ENCODE peak calls at places on chromosomes 1 and 21, in seven cellular contexts. U is mesothelial cell of epicardium, Y is cardiac muscle cell, V is AG04450, R is fibroblast of pulmonary artery, P is cardiac fibroblast, I is endothelial cell. M is an unnamed sample.

GRCh38 chr1:24289937-24290595 is 29.1 kb upstream of the GRHL3 start:
- DNase-seq in R (peak), P (peak), U (no peak), V (peak), I (no peak), Y (peak), M (no peak)

GRCh38 chr1:156540955-156541354 is 31.4 kb downstream of the IQGAP3 start:
- DNase-seq in I (no peak), P (peak), R (no peak), V (no peak), Y (no peak), U (no peak), M (no peak)

GRCh38 chr21:38945536-38946245 is 140.0 kb downstream of the ETS2 start:
- DNase-seq in I (no peak), U (no peak), V (no peak), P (no peak), R (no peak), Y (no peak), M (peak)

GRCh38 chr1:230328342-230329015 is 97.7 kb downstream of the PGBD5 start:
- DNase-seq in Y (no peak), P (peak), R (no peak), U (no peak), I (no peak), V (no peak), M (no peak)

GRCh38 chr1:230629511-230629910 is 12.8 kb upstream of the COG2 start:
- DNase-seq in U (no peak), P (peak), V (no peak), Y (no peak), R (no peak), I (no peak), M (no peak)

GRCh38 chr21:42609806-42610205 is 43.6 kb upstream of the PDE9A start:
- DNase-seq in P (no peak), V (no peak), I (no peak), U (no peak), Y (no peak), R (no peak), M (no peak)

GRCh38 chr1:72397786-72398185 is 115.4 kb upstream of the NEGR1 start:
- DNase-seq in V (peak), Y (peak), R (peak), P (peak), U (no peak), I (no peak), M (no peak)

GRCh38 chr1:3834701-3835100 is 22.3 kb downstream of the CEP104 start:
- DNase-seq in U (no peak), V (no peak), I (no peak), Y (no peak), P (no peak), R (no peak), M (no peak)

GRCh38 chr1:59971464-59971911 is 44.9 kb upstream of the CYP2J2 start:
- DNase-seq in R (peak), U (peak), I (peak), Y (peak), P (peak), V (no peak), M (peak)

GRCh38 chr1:164695956-164696665 is 137.1 kb downstream of the PBX1 start:
- DNase-seq in U (no peak), P (peak), V (no peak), Y (no peak), I (no peak), R (no peak), M (no peak)

GRCh38 chr1:75614455-75615379 is 3.8 kb upstream of the SLC44A5 start:
- DNase-seq in V (no peak), Y (peak), R (peak), P (peak), I (peak), U (peak), M (peak)

GRCh38 chr1:227805606-227806197 is 9.8 kb upstream of the PRSS38 start:
- DNase-seq in I (no peak), Y (peak), V (peak), R (peak), U (no peak), P (peak), M (no peak)

GRCh38 chr1:230120949-230121381 is 53.9 kb downstream of the GALNT2 start:
- DNase-seq in Y (peak), P (peak), R (peak), V (no peak), U (no peak), I (peak), M (peak)

GRCh38 chr1:4702927-4703326 is 48.5 kb downstream of the AJAP1 start:
- DNase-seq in I (no peak), P (peak), U (no peak), Y (peak), R (no peak), V (no peak), M (no peak)

GRCh38 chr1:56448937-56449336 is 130.4 kb downstream of the PLPP3 start:
- DNase-seq in I (no peak), P (peak), U (no peak), Y (peak), R (peak), V (no peak), M (no peak)

GRCh38 chr1:117757668-117758067 is 151.8 kb downstream of the TENT5C start:
- DNase-seq in V (no peak), P (peak), R (peak), Y (peak), U (no peak), I (no peak), M (no peak)

GRCh38 chr21:42798106-42798505 is 81.2 kb downstream of the WDR4 start:
- DNase-seq in I (no peak), P (no peak), R (no peak), Y (no peak), V (no peak), U (no peak), M (no peak)

DNA sequence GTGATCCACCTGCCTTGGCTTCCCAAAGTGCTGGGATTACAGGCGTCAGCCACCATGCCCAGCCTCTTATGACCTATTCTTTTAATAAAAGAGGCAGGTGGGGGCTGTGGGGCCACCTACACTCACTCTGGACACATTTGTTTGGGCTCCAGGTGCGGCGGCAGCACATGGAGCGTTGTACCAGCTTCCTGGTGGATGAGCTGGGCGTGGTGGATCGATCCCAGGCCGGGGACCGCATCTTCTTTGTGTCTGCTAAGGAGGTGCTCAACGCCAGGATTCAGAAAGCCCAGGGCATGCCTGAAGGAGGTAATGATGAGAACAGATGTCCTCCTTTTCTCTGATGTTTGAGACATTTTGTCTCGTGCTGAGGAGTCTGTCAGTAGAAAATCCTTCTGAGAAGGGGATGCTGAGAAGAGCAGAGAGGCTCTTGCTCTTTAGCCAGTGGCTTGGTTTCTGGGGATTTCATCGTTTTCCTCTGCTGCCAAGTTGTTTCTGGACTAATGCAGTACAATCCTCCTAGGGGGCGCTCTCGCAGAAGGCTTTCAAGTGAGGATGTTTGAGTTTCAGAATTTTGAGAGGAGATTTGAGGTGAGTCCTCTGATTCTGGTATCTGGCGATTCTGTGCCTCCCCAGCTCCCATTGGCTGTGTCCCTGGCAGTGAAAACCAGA is 17.9 kb upstream of the MIIP start:
- DNase-seq in I (peak), R (peak), U (no peak), Y (peak), P (peak), V (peak), M (peak)
- TF ChIP-seq CTCF in I (peak), R (peak), U (peak), Y (peak), P (peak), V (peak), M (peak)

GRCh38 chr1:79551321-79551720 is 544.8 kb upstream of the ADGRL4 start:
- DNase-seq in V (peak), U (no peak), R (peak), Y (no peak), I (no peak), P (peak), M (no peak)

GRCh38 chr1:79554620-79555160 is 548.2 kb upstream of the ADGRL4 start:
- DNase-seq in P (no peak), R (no peak), Y (peak), V (no peak), I (no peak), U (no peak), M (no peak)

GRCh38 chr1:79550402-79550801 is 543.9 kb upstream of the ADGRL4 start:
- DNase-seq in Y (no peak), P (no peak), R (no peak), I (no peak), V (no peak), U (no peak), M (no peak)

GRCh38 chr1:79561521-79561978 is 555.0 kb upstream of the ADGRL4 start:
- DNase-seq in Y (no peak), V (no peak), R (no peak), U (no peak), I (no peak), P (no peak), M (no peak)

GRCh38 chr1:79556189-79556588 is 549.7 kb upstream of the ADGRL4 start:
- DNase-seq in V (no peak), I (no peak), P (no peak), Y (no peak), U (no peak), R (no peak), M (no peak)
- TF ChIP-seq CTCF in V (no peak), I (peak), P (no peak), Y (no peak), U (peak), R (no peak), M (no peak)

GRCh38 chr1:204308023-204308628 is 51.6 kb downstream of the PLEKHA6 start:
- DNase-seq in P (no peak), I (no peak), R (no peak), V (no peak), Y (peak), U (no peak), M (no peak)

GRCh38 chr1:204306076-204306475 is 53.7 kb downstream of the PLEKHA6 start:
- DNase-seq in R (no peak), V (no peak), I (no peak), U (no peak), Y (no peak), P (no peak), M (no peak)

GRCh38 chr1:204302769-204303168 is 57.0 kb downstream of the PLEKHA6 start:
- DNase-seq in I (no peak), Y (no peak), R (no peak), U (no peak), V (no peak), P (no peak), M (no peak)

GRCh38 chr1:204304067-204304466 is 55.7 kb downstream of the PLEKHA6 start:
- DNase-seq in P (no peak), U (no peak), I (peak), V (no peak), R (peak), Y (peak), M (no peak)

DNA sequence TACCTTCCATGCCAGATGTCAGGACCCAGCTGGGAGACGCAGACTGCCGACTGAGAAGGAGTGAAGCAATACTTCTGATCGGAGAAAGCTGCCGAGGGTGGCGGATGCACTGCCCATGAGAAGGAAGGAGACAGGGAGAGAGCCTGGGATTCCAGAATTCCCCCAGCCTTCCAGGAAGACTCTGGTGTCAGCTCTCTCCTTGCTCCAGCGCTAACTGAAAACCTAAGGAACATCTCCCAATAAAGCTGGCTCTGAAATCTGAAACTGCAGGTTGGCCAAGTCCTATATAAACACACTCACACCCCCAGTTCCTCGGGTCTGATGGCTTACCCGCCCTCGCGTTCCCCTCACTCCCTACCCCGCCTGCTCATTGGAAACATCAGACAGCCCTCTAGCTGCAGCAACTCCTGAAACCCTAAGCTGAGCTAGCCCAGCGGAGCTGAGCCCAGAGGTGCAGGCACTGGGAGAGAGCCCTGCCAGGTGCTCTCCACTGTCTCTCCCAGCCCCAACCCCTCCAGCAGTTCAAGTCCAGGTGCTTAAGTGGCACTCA is 52.3 kb downstream of the PLEKHA6 start:
- DNase-seq in U (no peak), V (no peak), Y (peak), I (peak), P (no peak), R (peak), M (peak)
- TF ChIP-seq CTCF in U (no peak), V (peak), Y (no peak), I (no peak), P (no peak), R (peak), M (no peak)

GRCh38 chr1:226126824-226127591 is 59.5 kb downstream of the ACBD3 start:
- DNase-seq in V (no peak), I (no peak), U (no peak), P (no peak), Y (no peak), R (no peak), M (no peak)

GRCh38 chr1:226123212-226123560 is 60.7 kb downstream of the H3-3A start:
- DNase-seq in I (no peak), Y (no peak), U (no peak), V (no peak), R (no peak), P (no peak), M (no peak)

GRCh38 chr1:226125097-226125630 is 61.4 kb downstream of the ACBD3 start:
- DNase-seq in V (peak), U (peak), R (peak), P (peak), Y (peak), I (peak), M (peak)

GRCh38 chr1:226123591-226124471 is 61.3 kb downstream of the H3-3A start:
- DNase-seq in Y (no peak), R (no peak), U (no peak), P (peak), V (no peak), I (no peak), M (no peak)

DNA sequence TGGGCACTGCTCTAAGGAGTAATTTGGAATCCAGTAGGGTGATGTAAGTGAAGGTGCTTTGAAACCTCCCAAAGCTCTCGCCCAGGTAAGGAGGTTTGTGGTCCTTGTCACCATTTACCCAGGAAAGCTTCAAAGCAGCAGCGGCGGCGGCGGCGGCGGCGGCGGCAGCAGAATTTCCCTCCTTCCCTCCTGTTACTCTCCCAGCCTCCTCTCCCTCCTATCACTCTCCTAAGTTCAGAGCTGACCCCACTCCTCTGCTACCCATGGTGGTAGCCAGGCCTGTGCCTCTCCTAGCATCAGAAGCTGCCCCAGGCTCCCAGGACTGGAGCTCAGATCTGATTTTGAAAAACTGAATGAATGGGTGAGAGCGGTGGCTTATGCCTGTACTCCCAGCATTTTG is 60.7 kb downstream of the ACBD3 start:
- DNase-seq in P (no peak), V (no peak), R (no peak), U (no peak), Y (no peak), I (no peak), M (no peak)
- TF ChIP-seq CTCF in P (no peak), V (no peak), R (no peak), U (no peak), Y (no peak), I (no peak), M (no peak)